ENCODE peak calls at places on chromosomes 7 and 10, in seven cellular contexts. J is stomach, V is PC-9, L is OCI-LY7, M is AG10803, N is GM06990, R is HL-60. Z is an unnamed sample.
A peak's percentile ranks its signal among the peaks of the same experiment; 100 is the strongest.

GRCh38 chr7:36749282-36749960 is 25.1 kb upstream of the AOAH start:
- DNase-seq in V (no peak), R (peak; percentile 73), M (no peak), J (no peak), N (no peak), L (no peak), Z (no peak)

GRCh38 chr10:102501201-102502028 is 1.1 kb downstream of the ACTR1A start:
- DNase-seq in V (no peak), J (no peak), M (no peak), L (peak; percentile 15), R (no peak), N (no peak), Z (no peak)

GRCh38 chr7:75650671-75651070 is 88.1 kb downstream of the HIP1 start:
- DNase-seq in V (no peak), N (no peak), J (peak; percentile 66), L (no peak), R (no peak), M (no peak), Z (no peak)

GRCh38 chr10:91610919-91611318 is 22.0 kb downstream of the PPP1R3C start:
- DNase-seq in N (no peak), M (no peak), V (no peak), L (no peak), J (no peak), R (no peak), Z (no peak)

GRCh38 chr10:132538031-132538789 is 623 bp downstream of the INPP5A start:
- DNase-seq in N (no peak), V (no peak), M (no peak), R (no peak), L (no peak), J (peak; percentile 26), Z (no peak)

GRCh38 chr10:22252286-22252800 is 34.5 kb upstream of the EBLN1 start:
- DNase-seq in R (peak; percentile 1), J (peak; percentile 33), L (no peak), M (peak; percentile 44), V (peak; percentile 16), N (peak; percentile 76), Z (no peak)

GRCh38 chr7:86058649-86059048 is 585.1 kb upstream of the GRM3 start:
- DNase-seq in R (no peak), J (no peak), L (no peak), M (no peak), N (no peak), V (no peak), Z (no peak)

GRCh38 chr7:80711521-80711920 is 73.1 kb downstream of the CD36 start:
- DNase-seq in M (peak; percentile 68), R (no peak), L (no peak), J (no peak), N (no peak), V (no peak), Z (no peak)

GRCh38 chr7:25831901-25832411 is 320.0 kb upstream of the NFE2L3 start:
- DNase-seq in L (no peak), M (no peak), V (no peak), R (no peak), N (no peak), J (no peak), Z (no peak)

GRCh38 chr7:77797734-77798393 is 370 bp downstream of the TMEM60 start:
- DNase-seq in L (no peak), M (peak; percentile 31), J (peak; percentile 39), R (no peak), N (no peak), V (no peak), Z (no peak)

GRCh38 chr7:73742753-73743641 is 4.4 kb upstream of the ABHD11 start:
- DNase-seq in N (peak; percentile 34), L (peak; percentile 88), J (peak; percentile 96), V (peak; percentile 100), R (no peak), M (no peak), Z (peak; percentile 31)

GRCh38 chr7:34011711-34012110 is 106.4 kb downstream of the BMPER start:
- DNase-seq in L (no peak), R (no peak), J (no peak), V (no peak), N (no peak), M (peak; percentile 76), Z (no peak)

GRCh38 chr7:45363669-45364068 is 206.1 kb downstream of the RAMP3 start:
- DNase-seq in M (no peak), R (no peak), L (no peak), N (no peak), J (no peak), V (no peak), Z (no peak)

GRCh38 chr10:133324857-133325260 is 11.8 kb downstream of the CALY start:
- DNase-seq in N (no peak), V (no peak), J (no peak), R (no peak), L (no peak), M (no peak), Z (no peak)

GRCh38 chr10:74153123-74153522 is 2.1 kb downstream of the ADK start:
- DNase-seq in R (no peak), J (no peak), M (peak; percentile 65), N (no peak), L (no peak), V (no peak), Z (no peak)

GRCh38 chr7:27435461-27435860 is 192.9 kb downstream of the EVX1 start:
- DNase-seq in M (peak; percentile 25), J (no peak), V (no peak), L (no peak), R (no peak), N (no peak), Z (no peak)

GRCh38 chr7:27431465-27431864 is 188.9 kb downstream of the EVX1 start:
- DNase-seq in L (no peak), J (no peak), V (no peak), M (no peak), R (no peak), N (no peak), Z (no peak)

GRCh38 chr7:27433581-27433980 is 191.0 kb downstream of the EVX1 start:
- DNase-seq in L (no peak), V (no peak), N (no peak), R (no peak), M (no peak), J (no peak), Z (no peak)

GRCh38 chr7:27438878-27439589 is 196.4 kb downstream of the EVX1 start:
- DNase-seq in J (no peak), M (no peak), V (no peak), L (no peak), R (peak; percentile 11), N (no peak), Z (no peak)

DNA sequence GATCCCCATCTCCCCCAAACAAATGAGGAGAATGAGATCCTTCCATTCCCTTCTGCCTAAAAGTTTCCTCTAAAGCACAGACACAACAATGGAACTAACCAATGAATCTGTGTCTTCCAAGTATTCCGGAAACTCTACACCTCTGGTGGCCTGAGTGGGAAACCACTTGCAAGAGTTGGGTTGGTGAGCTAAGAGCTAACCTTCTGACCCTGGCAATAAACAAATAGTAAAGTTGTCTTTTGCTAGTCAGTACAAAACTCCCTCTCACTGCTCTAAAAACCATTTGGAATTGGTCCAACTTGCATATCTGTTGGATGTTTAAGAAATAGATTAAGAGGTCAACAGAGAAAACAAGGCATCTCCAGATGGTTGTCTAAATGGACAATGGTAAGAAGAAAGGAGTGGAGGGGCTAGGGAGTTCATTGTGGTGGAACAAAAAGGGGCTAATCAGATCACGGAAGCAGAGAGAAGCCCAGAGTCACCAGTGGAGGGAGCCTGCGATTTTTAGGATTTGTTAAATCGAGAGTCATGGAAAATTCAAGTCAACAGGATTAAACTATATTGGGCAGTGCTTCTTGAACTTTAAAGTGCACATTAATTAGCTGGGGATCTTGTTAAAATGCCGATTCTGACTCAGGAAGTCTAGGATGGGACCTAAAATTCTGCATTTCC is 192.3 kb downstream of the EVX1 start:
- DNase-seq in J (no peak), V (no peak), N (no peak), R (no peak), M (no peak), L (no peak), Z (no peak)
- TF ChIP-seq CTCF in J (no peak), V (no peak), N (no peak), R (no peak), M (no peak), L (no peak), Z (no peak)

DNA sequence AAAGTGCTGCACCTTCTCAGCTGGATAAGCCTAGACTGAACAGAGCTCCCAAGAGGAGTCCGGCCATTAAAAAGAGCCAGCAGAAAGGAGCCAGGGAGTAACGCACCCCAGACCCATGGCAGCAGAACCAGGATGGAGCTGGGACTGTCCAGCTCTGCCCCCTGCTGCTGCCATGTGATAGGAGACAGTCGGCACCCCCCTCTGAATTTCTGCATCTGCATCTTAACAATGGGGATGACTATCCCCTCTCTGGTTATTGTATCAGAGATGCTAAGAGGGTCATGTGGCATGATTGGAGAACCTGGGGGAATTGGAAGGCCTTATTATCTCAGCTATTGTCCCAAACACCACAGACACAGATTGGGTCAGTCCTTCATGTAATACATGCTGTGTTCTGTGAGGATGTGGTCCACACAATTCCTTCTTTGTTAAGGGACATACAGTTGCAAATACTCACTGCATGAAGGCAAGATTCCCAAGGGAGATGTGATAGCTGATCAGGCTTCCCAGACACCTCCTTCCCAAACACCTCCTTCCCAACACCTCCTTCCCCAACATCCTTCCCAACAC is 29.3 kb downstream of the PLEKHS1 start:
- DNase-seq in N (no peak), R (no peak), J (no peak), V (no peak), M (no peak), L (no peak), Z (peak; percentile 19)
- TF ChIP-seq CTCF in N (peak; percentile 48), R (no peak), J (no peak), V (no peak), M (no peak), L (no peak), Z (no peak)

GRCh38 chr7:113285411-113285810 is 167.1 kb upstream of the SMIM30 start:
- DNase-seq in L (no peak), R (no peak), V (no peak), M (peak; percentile 4), J (no peak), N (no peak), Z (no peak)
- TF ChIP-seq CTCF in L (no peak), R (no peak), V (no peak), M (no peak), J (no peak), N (no peak), Z (no peak)

GRCh38 chr10:116027355-116027754 is 245.7 kb downstream of the GFRA1 start:
- DNase-seq in M (no peak), V (no peak), L (no peak), N (no peak), R (no peak), J (no peak), Z (no peak)

GRCh38 chr10:116024479-116024878 is 248.5 kb downstream of the GFRA1 start:
- DNase-seq in N (no peak), V (no peak), J (no peak), M (no peak), R (no peak), L (no peak), Z (no peak)

GRCh38 chr10:116029826-116030225 is 243.2 kb downstream of the GFRA1 start:
- DNase-seq in V (no peak), L (no peak), J (no peak), R (no peak), N (no peak), M (no peak), Z (no peak)

GRCh38 chr10:116030576-116030975 is 242.4 kb downstream of the GFRA1 start:
- DNase-seq in N (no peak), L (no peak), V (no peak), R (no peak), J (no peak), M (no peak), Z (no peak)

DNA sequence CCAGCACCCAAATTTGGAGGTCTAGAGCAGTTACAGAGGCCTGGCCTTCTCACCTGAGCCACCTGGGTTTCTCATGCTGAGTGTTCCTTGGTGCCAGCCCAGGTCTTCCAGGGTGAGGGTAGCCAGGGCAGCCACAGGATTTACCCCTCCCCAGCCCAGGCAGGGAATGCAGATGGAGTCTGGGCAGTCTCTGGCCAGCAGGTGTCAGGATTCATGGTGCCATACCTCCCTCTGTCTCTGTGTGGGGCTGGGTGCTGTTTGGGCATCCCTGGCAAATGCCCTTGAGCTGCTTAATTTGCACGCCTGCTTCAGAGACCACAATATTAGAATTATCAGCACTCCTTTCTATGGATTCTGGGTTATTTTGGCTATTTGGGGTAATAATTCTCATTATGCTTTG is 246.7 kb downstream of the GFRA1 start:
- DNase-seq in R (no peak), M (no peak), N (no peak), J (no peak), V (no peak), L (no peak), Z (no peak)
- TF ChIP-seq CTCF in R (no peak), M (peak; percentile 4), N (no peak), J (no peak), V (no peak), L (no peak), Z (no peak)

Z was measured in GM10248.